ENCODE peak calls at places on chromosomes 13 and 19, in four cellular contexts. One of them, this sample, is unnamed.

GRCh38 chr13:71906438-71906837 is 39.4 kb upstream of the DACH1 start:
- DNase-seq in right cardiac atrium: no peak
- DNase-seq in ovary: no peak
- DNase-seq in mucosa of descending colon: no peak
- DNase-seq in this sample: no peak

GRCh38 chr13:35283856-35284255 is 192.6 kb downstream of the MAB21L1 start:
- DNase-seq in mucosa of descending colon: no peak
- DNase-seq in right cardiac atrium: no peak
- DNase-seq in ovary: no peak
- DNase-seq in this sample: no peak

GRCh38 chr13:112820318-112820717 is 130.5 kb downstream of the ATP11A start:
- DNase-seq in mucosa of descending colon: no peak
- DNase-seq in right cardiac atrium: no peak
- DNase-seq in ovary: no peak
- DNase-seq in this sample: no peak

GRCh38 chr13:75636339-75637095 is 387 bp downstream of the LMO7 start:
- DNase-seq in ovary: peak; percentile 19
- DNase-seq in right cardiac atrium: peak; percentile 60
- DNase-seq in mucosa of descending colon: peak; percentile 67
- DNase-seq in this sample: no peak

GRCh38 chr13:112711528-112712265 is 21.9 kb downstream of the ATP11A start:
- DNase-seq in mucosa of descending colon: no peak
- DNase-seq in ovary: peak; percentile 96
- DNase-seq in right cardiac atrium: peak; percentile 94
- DNase-seq in this sample: peak; percentile 90

GRCh38 chr13:78660130-78660857 is 1.3 kb upstream of the OBI1 start:
- DNase-seq in mucosa of descending colon: no peak
- DNase-seq in right cardiac atrium: peak; percentile 58
- DNase-seq in ovary: no peak
- DNase-seq in this sample: peak; percentile 45

GRCh38 chr13:102487330-102487729 is 85.5 kb upstream of the FGF14 start:
- DNase-seq in ovary: no peak
- DNase-seq in right cardiac atrium: no peak
- DNase-seq in mucosa of descending colon: no peak
- DNase-seq in this sample: no peak

GRCh38 chr19:688992-689391 is 6.3 kb downstream of the PRSS57 start:
- DNase-seq in ovary: no peak
- DNase-seq in right cardiac atrium: no peak
- DNase-seq in mucosa of descending colon: no peak
- DNase-seq in this sample: no peak

GRCh38 chr19:40771101-40771539 is 4.2 kb upstream of the MIA start:
- DNase-seq in right cardiac atrium: no peak
- DNase-seq in mucosa of descending colon: no peak
- DNase-seq in ovary: no peak
- DNase-seq in this sample: peak; percentile 45

DNA sequence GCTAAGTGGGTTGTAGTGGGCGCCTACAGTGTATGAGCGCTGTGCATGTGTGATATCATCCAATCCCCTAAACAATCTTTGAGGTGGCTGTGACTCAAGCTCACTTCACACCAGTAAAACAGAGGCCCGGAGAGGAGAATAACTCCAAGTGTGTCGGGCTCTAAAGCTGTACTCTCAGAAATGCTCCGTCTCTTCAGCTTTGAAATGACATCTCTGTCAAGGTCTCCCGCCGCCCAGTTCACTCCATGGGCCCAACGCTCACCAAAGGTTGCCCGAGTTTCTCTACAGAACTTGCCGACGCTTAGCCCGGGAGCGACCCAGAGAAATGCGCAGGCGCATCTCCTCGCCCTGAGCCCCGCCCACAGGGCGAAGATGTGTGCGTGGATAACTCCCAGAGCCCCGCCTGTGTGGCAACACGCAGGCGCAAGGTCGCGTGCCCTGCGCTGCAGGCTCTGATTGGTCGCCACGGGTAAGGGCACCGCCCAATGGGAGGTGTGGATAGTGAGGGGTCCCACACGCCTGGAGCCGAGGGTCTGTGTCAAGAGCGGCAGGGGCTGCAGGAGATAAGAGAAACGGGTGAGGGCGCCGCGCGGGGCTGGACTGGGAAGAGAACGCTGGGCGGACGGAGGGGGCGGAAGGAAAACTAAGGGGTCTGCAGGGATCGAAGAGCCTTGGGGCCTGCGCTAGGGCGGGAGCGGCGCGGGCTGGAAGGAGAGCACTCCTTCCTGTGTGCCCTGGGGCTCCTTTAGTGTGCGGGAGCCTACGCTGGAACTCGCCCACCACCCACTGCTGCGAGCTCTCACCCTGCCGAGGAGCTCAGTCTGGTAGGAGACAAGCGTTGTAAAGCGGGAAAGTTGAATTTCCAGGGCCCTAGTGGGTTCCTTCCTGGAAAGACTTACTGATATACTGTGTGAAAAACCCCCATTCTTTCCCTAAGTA is at the start of gene ZNF526:
- DNase-seq in right cardiac atrium: peak; percentile 99
- DNase-seq in mucosa of descending colon: peak; percentile 99
- DNase-seq in ovary: peak; percentile 96
- DNase-seq in this sample: peak; percentile 98
- H3K4me1 ChIP-seq in right cardiac atrium: peaks cover 11% of the 10 kb centered on the region
- H3K4me1 ChIP-seq in mucosa of descending colon: peaks cover 34% of the 10 kb centered on the region
- H3K4me1 ChIP-seq in ovary: peaks cover 6% of the 10 kb centered on the region
- H3K4me1 ChIP-seq in this sample: peaks cover 31% of the 10 kb centered on the region

GRCh38 chr19:51127032-51127431 is 2.3 kb downstream of the SIGLEC9 start:
- DNase-seq in right cardiac atrium: peak; percentile 14
- DNase-seq in mucosa of descending colon: peak; percentile 37
- DNase-seq in ovary: no peak
- DNase-seq in this sample: no peak
- H3K4me3 ChIP-seq in right cardiac atrium: no peak overlapping the region
- H3K4me3 ChIP-seq in mucosa of descending colon: no peak overlapping the region
- H3K4me3 ChIP-seq in ovary: no peak overlapping the region
- H3K4me3 ChIP-seq in this sample: no peak overlapping the region

DNA sequence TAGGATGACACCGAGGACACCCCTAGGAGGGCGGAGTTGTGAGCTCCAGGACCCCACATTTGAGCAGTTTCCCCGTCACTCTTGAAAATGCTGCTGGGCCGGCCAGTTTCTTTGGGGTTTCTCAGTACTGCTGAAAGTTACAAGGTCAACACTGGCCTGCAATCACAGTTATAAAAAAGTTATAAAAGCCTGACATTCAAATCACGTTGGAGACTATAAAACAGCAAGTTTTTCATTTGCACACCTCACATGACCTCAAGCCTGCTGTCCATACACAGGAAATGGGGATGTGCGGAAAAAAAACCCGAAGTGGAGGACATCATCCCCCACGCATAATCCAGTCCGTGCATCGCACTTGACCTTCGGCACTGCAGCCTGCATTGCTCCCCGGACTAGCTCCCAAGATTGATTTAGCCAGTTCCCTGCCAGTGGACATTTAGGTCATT is 27.0 kb downstream of the DNM2 start:
- DNase-seq in right cardiac atrium: no peak
- DNase-seq in mucosa of descending colon: peak; percentile 70
- DNase-seq in ovary: no peak
- DNase-seq in this sample: peak; percentile 55
- H3K4me1 ChIP-seq in right cardiac atrium: peaks cover 42% of the 10 kb centered on the region
- H3K4me1 ChIP-seq in mucosa of descending colon: peaks cover 64% of the 10 kb centered on the region
- H3K4me1 ChIP-seq in ovary: peaks cover 21% of the 10 kb centered on the region
- H3K4me1 ChIP-seq in this sample: peaks cover 53% of the 10 kb centered on the region

GRCh38 chr13:43881580-43881979 is 1.9 kb downstream of the LACC1 start:
- DNase-seq in ovary: no peak
- DNase-seq in right cardiac atrium: no peak
- DNase-seq in mucosa of descending colon: no peak
- DNase-seq in this sample: no peak

GRCh38 chr13:43880930-43881329 is 1.2 kb downstream of the LACC1 start:
- DNase-seq in right cardiac atrium: no peak
- DNase-seq in mucosa of descending colon: no peak
- DNase-seq in ovary: no peak
- DNase-seq in this sample: peak; percentile 54

GRCh38 chr13:43879323-43880181 is at the start of the genes CCDC122 and LACC1:
- DNase-seq in mucosa of descending colon: peak; percentile 93
- DNase-seq in right cardiac atrium: peak; percentile 94
- DNase-seq in ovary: peak; percentile 75
- DNase-seq in this sample: peak; percentile 77

GRCh38 chr13:43878897-43879322 is 630 bp downstream of the CCDC122 start:
- DNase-seq in right cardiac atrium: peak; percentile 90
- DNase-seq in ovary: peak; percentile 62
- DNase-seq in mucosa of descending colon: peak; percentile 85
- DNase-seq in this sample: peak; percentile 80

GRCh38 chr13:43880451-43880850 is 747 bp downstream of the LACC1 start:
- DNase-seq in ovary: no peak
- DNase-seq in mucosa of descending colon: no peak
- DNase-seq in right cardiac atrium: no peak
- DNase-seq in this sample: no peak
- H3K4me3 ChIP-seq in ovary: peak overlapping the region; percentile 70
- H3K4me3 ChIP-seq in mucosa of descending colon: no peak overlapping the region
- H3K4me3 ChIP-seq in right cardiac atrium: peak overlapping the region; percentile 76
- H3K4me3 ChIP-seq in this sample: peak overlapping the region; percentile 96

GRCh38 chr13:110334841-110335490 is 27.9 kb downstream of the COL4A2 start:
- DNase-seq in mucosa of descending colon: no peak
- DNase-seq in right cardiac atrium: no peak
- DNase-seq in ovary: no peak
- DNase-seq in this sample: no peak
- H3K4me1 ChIP-seq in mucosa of descending colon: peaks cover 5% of the 10 kb centered on the region
- H3K4me1 ChIP-seq in right cardiac atrium: peaks cover 26% of the 10 kb centered on the region
- H3K4me1 ChIP-seq in ovary: peaks cover 32% of the 10 kb centered on the region
- H3K4me1 ChIP-seq in this sample: peaks cover 39% of the 10 kb centered on the region

DNA sequence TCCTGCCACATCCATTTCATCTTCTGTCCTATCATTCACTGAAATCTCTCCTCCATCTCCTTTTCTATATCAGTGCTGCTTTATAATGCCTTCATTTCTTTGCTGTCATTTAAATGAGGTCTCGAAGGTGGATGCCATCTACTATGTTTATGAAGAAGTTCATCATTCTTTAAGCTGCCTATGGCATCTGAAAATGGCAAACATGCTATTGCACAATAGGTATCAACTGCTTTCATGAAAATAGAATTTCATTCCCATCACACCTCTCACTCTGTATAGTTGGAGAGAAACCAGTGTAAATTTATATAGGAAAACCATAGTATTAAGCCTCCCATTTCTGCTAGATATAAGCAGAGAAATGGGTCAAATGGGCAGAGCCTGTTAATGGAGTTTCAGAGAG is 100.2 kb downstream of the FGF9 start:
- DNase-seq in right cardiac atrium: no peak
- DNase-seq in ovary: no peak
- DNase-seq in mucosa of descending colon: no peak
- DNase-seq in this sample: no peak
- H3K4me3 ChIP-seq in right cardiac atrium: no peak overlapping the region
- H3K4me3 ChIP-seq in ovary: no peak overlapping the region
- H3K4me3 ChIP-seq in mucosa of descending colon: no peak overlapping the region
- H3K4me3 ChIP-seq in this sample: no peak overlapping the region

GRCh38 chr13:114112231-114112825 is 20.1 kb downstream of the RASA3 start:
- DNase-seq in right cardiac atrium: no peak
- DNase-seq in mucosa of descending colon: peak; percentile 41
- DNase-seq in ovary: no peak
- DNase-seq in this sample: no peak

GRCh38 chr13:114112826-114113322 is 19.5 kb downstream of the RASA3 start:
- DNase-seq in right cardiac atrium: no peak
- DNase-seq in ovary: no peak
- DNase-seq in mucosa of descending colon: peak; percentile 40
- DNase-seq in this sample: no peak

GRCh38 chr13:114115796-114116195 is 16.6 kb downstream of the RASA3 start:
- DNase-seq in ovary: no peak
- DNase-seq in mucosa of descending colon: peak; percentile 54
- DNase-seq in right cardiac atrium: no peak
- DNase-seq in this sample: no peak

GRCh38 chr13:114115191-114115671 is 17.2 kb downstream of the RASA3 start:
- DNase-seq in right cardiac atrium: peak; percentile 79
- DNase-seq in ovary: no peak
- DNase-seq in mucosa of descending colon: peak; percentile 86
- DNase-seq in this sample: peak; percentile 18

GRCh38 chr13:114113961-114114360 is 18.5 kb downstream of the RASA3 start:
- DNase-seq in ovary: no peak
- DNase-seq in mucosa of descending colon: peak; percentile 46
- DNase-seq in right cardiac atrium: no peak
- DNase-seq in this sample: no peak
- H3K4me1 ChIP-seq in ovary: peaks cover 8% of the 10 kb centered on the region
- H3K4me1 ChIP-seq in mucosa of descending colon: peaks cover 25% of the 10 kb centered on the region
- H3K4me1 ChIP-seq in right cardiac atrium: no peaks in the 10 kb centered on the region
- H3K4me1 ChIP-seq in this sample: peaks cover 4% of the 10 kb centered on the region

GRCh38 chr19:31354316-31354715 is 5.1 kb upstream of the TSHZ3 start:
- DNase-seq in right cardiac atrium: no peak
- DNase-seq in ovary: no peak
- DNase-seq in mucosa of descending colon: no peak
- DNase-seq in this sample: no peak

GRCh38 chr19:31354919-31355318 is 5.7 kb upstream of the TSHZ3 start:
- DNase-seq in ovary: no peak
- DNase-seq in mucosa of descending colon: no peak
- DNase-seq in right cardiac atrium: no peak
- DNase-seq in this sample: no peak

GRCh38 chr19:31355330-31356289 is 6.4 kb upstream of the TSHZ3 start:
- DNase-seq in ovary: no peak
- DNase-seq in mucosa of descending colon: no peak
- DNase-seq in right cardiac atrium: no peak
- DNase-seq in this sample: no peak

GRCh38 chr19:31357315-31357673 is 8.1 kb upstream of the TSHZ3 start:
- DNase-seq in mucosa of descending colon: no peak
- DNase-seq in right cardiac atrium: no peak
- DNase-seq in ovary: no peak
- DNase-seq in this sample: no peak

GRCh38 chr19:31356587-31357314 is 7.5 kb upstream of the TSHZ3 start:
- DNase-seq in mucosa of descending colon: no peak
- DNase-seq in ovary: no peak
- DNase-seq in right cardiac atrium: peak; percentile 70
- DNase-seq in this sample: peak; percentile 41
- H3K4me3 ChIP-seq in mucosa of descending colon: no peak overlapping the region
- H3K4me3 ChIP-seq in ovary: no peak overlapping the region
- H3K4me3 ChIP-seq in right cardiac atrium: no peak overlapping the region
- H3K4me3 ChIP-seq in this sample: no peak overlapping the region

GRCh38 chr19:42420055-42420544 is 7.1 kb downstream of the LIPE start:
- DNase-seq in mucosa of descending colon: no peak
- DNase-seq in ovary: no peak
- DNase-seq in right cardiac atrium: peak; percentile 75
- DNase-seq in this sample: peak; percentile 36

GRCh38 chr19:42422092-42422575 is 5.1 kb downstream of the LIPE start:
- DNase-seq in mucosa of descending colon: no peak
- DNase-seq in right cardiac atrium: no peak
- DNase-seq in ovary: no peak
- DNase-seq in this sample: no peak

GRCh38 chr19:42421101-42421500 is 6.1 kb downstream of the LIPE start:
- DNase-seq in ovary: no peak
- DNase-seq in mucosa of descending colon: no peak
- DNase-seq in right cardiac atrium: no peak
- DNase-seq in this sample: no peak

GRCh38 chr19:42421591-42422031 is 5.6 kb downstream of the LIPE start:
- DNase-seq in right cardiac atrium: peak; percentile 68
- DNase-seq in mucosa of descending colon: no peak
- DNase-seq in ovary: no peak
- DNase-seq in this sample: no peak

GRCh38 chr19:42419309-42419708 is 7.9 kb downstream of the LIPE start:
- DNase-seq in ovary: no peak
- DNase-seq in mucosa of descending colon: no peak
- DNase-seq in right cardiac atrium: no peak
- DNase-seq in this sample: no peak
- H3K4me1 ChIP-seq in ovary: peaks cover 7% of the 10 kb centered on the region
- H3K4me1 ChIP-seq in mucosa of descending colon: peaks cover 8% of the 10 kb centered on the region
- H3K4me1 ChIP-seq in right cardiac atrium: peaks cover 10% of the 10 kb centered on the region
- H3K4me1 ChIP-seq in this sample: peaks cover 10% of the 10 kb centered on the region